ENCODE peak calls at places on chromosomes 3 and 15, in seven cellular contexts. L is heart left ventricle, O is NB4, K is ovary, N is thyroid gland, A is esophagus squamous epithelium, E is IMR-90. Q is an unnamed sample.

GRCh38 chr3:2510746-2511145 is 412.1 kb downstream of the CNTN4 start:
- DNase-seq in O (no peak), N (no peak), A (no peak), K (no peak), E (no peak), L (no peak), Q (no peak)

GRCh38 chr3:43023066-43023465 is 44.0 kb downstream of the GASK1A start:
- DNase-seq in N (no peak), A (no peak), E (no peak), O (no peak), K (no peak), L (no peak), Q (no peak)

GRCh38 chr3:151838574-151839312 is 24.8 kb downstream of the AADAC start:
- DNase-seq in O (peak; percentile 82), K (peak; percentile 53), L (peak; percentile 57), N (peak; percentile 37), E (peak; percentile 88), A (no peak), Q (no peak)

GRCh38 chr3:36540898-36541518 is 160.7 kb downstream of the STAC start:
- DNase-seq in N (no peak), A (no peak), O (peak; percentile 26), L (no peak), E (peak; percentile 9), K (no peak), Q (no peak)

GRCh38 chr15:91224750-91225380 is 124.8 kb downstream of the SV2B start:
- DNase-seq in K (no peak), E (peak; percentile 41), O (peak; percentile 52), A (no peak), L (no peak), N (no peak), Q (no peak)

GRCh38 chr3:12049675-12050074 is 45.5 kb downstream of the SYN2 start:
- DNase-seq in L (no peak), E (peak; percentile 3), K (no peak), A (no peak), O (peak; percentile 13), N (no peak), Q (no peak)

GRCh38 chr3:10273697-10274305 is 18.9 kb downstream of the GHRL start:
- DNase-seq in O (no peak), A (no peak), K (peak; percentile 8), N (no peak), E (peak; percentile 48), L (no peak), Q (peak; percentile 28)

GRCh38 chr3:87002346-87002745 is 11.4 kb upstream of the VGLL3 start:
- DNase-seq in O (no peak), E (no peak), L (no peak), K (no peak), A (no peak), N (no peak), Q (no peak)

GRCh38 chr15:33698128-33698527 is 270.2 kb upstream of the CHRM5 start:
- DNase-seq in L (no peak), K (no peak), E (no peak), N (no peak), O (no peak), A (no peak), Q (no peak)

GRCh38 chr3:74661672-74662071 is 47.2 kb upstream of the CNTN3 start:
- DNase-seq in L (no peak), A (no peak), O (peak; percentile 3), E (no peak), N (no peak), K (no peak), Q (no peak)

GRCh38 chr15:59236394-59236793 is 29.8 kb downstream of the LDHAL6B start:
- DNase-seq in O (no peak), L (no peak), K (no peak), E (no peak), N (no peak), A (no peak), Q (no peak)

DNA sequence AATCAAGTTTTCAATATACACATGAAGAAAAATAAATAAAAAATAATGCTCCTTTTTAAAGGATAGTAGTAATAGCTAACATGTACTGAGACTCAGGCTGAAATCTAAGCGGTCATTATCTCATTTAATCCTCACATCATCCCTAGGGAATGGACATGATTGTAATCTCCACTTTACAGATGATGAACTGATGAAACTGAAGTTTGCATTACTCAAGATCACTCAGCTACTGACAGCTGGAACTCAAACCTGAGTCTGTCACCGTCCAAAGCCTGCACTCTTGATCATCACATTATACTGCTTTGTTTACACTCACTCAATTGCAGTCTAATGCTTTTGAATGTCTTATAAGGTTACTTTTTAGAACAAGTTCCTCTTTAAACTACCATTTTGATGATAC is 3.2 kb downstream of the NPTN start:
- DNase-seq in N (no peak), L (no peak), K (no peak), O (peak; percentile 31), E (no peak), A (no peak), Q (no peak)
- TF ChIP-seq CTCF in N (no peak), L (no peak), K (no peak), O (no peak), E (no peak), A (no peak), Q (no peak)

DNA sequence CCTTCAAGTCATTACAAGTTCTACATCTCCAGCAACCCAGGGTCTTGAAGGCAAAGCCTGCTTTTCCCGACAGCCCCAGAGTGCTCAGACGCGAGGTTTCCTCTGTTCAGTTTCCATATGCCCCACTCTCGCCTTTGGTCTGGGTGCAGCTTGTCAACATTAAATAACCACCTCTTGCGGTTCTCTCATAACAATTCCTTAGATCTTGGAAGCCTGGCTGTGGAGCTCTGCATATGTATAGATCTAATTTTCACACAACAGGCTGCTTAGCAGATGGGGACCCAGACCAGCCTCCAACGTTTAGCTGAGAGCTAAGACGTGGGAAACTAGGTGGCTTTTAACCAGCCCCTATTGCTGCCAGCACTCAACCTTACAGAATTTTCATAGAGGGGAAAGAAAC is 295.5 kb downstream of the RPLP1 start:
- DNase-seq in K (no peak), N (no peak), A (no peak), O (no peak), L (no peak), E (no peak), Q (no peak)
- H3K4me3 ChIP-seq in K (no peak overlapping the region), N (no peak overlapping the region), A (no peak overlapping the region), O (no peak overlapping the region), L (no peak overlapping the region), E (no peak overlapping the region), Q (no peak overlapping the region)

DNA sequence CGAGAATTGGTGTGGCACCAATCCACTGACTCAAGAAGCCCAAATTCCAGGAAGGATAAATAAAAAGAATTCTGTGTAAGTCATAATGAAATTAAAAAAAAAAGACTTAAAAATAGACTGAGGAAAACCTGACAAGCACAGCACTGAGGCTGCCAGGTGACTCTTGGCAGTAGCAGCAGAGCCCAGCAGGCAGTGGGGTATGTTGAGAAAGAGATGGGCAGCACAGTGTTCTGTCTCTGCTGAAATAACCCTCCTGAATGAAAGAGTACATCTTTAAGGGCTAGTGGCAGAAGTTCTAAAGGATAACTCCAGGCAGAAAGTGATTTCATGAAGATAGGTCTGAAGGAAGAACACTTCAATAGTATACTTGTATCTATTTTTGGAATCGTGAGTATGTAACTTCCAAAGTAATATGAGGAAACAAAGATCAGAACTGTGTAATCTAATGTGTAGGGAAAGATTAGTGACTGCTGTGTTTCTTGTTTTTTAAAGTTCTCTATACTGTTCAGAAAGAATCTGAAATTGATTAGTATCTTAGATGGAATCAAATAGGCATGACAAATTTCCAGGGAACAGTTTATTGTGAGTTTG is 75.9 kb downstream of the RAB7A start:
- DNase-seq in E (no peak), A (no peak), L (peak; percentile 53), O (no peak), K (no peak), N (no peak), Q (no peak)
- TF ChIP-seq POLR2A in E (no peak), A (no peak), L (no peak), O (no peak), K (no peak), N (no peak), Q (no peak)

GRCh38 chr3:136734382-136735070 is 17.7 kb downstream of the STAG1 start:
- DNase-seq in E (no peak), N (no peak), L (no peak), K (no peak), A (no peak), O (peak; percentile 21), Q (no peak)
- TF ChIP-seq CTCF in E (no peak), N (no peak), L (no peak), K (no peak), A (no peak), O (peak; percentile 24), Q (no peak)

DNA sequence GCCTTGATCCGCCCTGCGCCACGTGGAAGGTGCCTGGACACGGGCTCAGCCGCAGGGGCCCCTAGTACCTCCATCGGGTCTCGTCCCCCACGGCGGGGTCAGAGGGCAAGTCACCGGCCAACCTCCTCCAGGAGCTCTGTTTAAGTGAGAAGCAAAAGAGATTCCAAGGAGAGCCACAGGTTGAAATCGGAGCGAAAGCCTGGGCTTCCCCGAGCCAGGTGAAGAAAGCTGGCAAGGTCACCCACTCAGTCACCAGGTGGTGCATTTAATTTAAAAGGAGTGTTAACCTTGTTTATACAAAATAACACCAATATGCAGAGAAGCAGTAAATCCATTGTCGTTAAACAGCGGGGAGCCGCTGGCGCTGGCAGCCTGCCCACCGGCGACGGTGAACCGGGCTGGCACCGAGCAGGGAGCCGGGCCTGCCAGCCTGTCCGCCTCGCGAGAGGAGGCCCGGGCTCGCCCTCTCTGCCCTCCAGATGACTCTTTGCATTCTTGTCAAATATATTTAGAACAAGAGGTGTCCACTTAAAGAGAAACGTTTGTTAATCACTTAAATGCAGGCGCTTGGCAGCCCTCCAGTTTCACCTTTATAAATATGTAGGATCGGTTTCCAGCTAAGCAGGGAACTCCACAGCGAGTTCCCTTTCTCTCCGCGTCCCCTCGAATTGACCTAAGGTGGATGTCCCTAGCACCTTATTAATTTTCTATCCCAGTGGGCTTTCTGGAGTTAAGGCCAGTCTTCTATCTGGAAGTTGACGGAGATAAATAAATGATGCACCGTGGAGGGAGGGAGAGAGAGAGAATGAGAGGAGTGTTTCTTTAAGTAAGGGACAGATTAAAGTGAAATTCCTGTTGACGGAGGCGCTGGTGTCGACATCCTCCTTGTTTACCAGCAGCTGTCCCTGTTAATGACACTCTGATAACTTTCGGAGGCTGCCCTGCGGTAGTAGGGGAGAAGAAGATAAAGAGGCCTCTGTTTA is 277.2 kb upstream of the NR2F2 start:
- DNase-seq in E (no peak), K (peak; percentile 39), O (no peak), A (no peak), N (peak; percentile 13), L (peak; percentile 62), Q (peak; percentile 59)
- H3K4me3 ChIP-seq in E (no peak overlapping the region), K (peak overlapping the region; percentile 28), O (no peak overlapping the region), A (peak overlapping the region; percentile 44), N (no peak overlapping the region), L (peak overlapping the region; percentile 24), Q (peak overlapping the region; percentile 15)

GRCh38 chr15:80247320-80247719 is 4.7 kb downstream of the CTXND1 start:
- DNase-seq in K (no peak), O (no peak), E (no peak), L (no peak), A (no peak), N (no peak), Q (no peak)

GRCh38 chr15:80249973-80250372 is 2.0 kb downstream of the CTXND1 start:
- DNase-seq in E (no peak), N (no peak), A (no peak), K (no peak), L (no peak), O (no peak), Q (no peak)

GRCh38 chr15:80242802-80243201 is 9.2 kb downstream of the CTXND1 start:
- DNase-seq in N (peak; percentile 81), L (no peak), A (no peak), E (no peak), K (no peak), O (no peak), Q (no peak)

GRCh38 chr15:80242132-80242769 is 9.8 kb downstream of the CTXND1 start:
- DNase-seq in N (no peak), K (no peak), A (no peak), E (peak; percentile 24), L (no peak), O (peak; percentile 65), Q (no peak)

GRCh38 chr15:80246425-80246894 is 5.6 kb downstream of the CTXND1 start:
- DNase-seq in A (no peak), K (no peak), O (no peak), N (no peak), L (no peak), E (peak; percentile 3), Q (no peak)
- TF ChIP-seq POLR2A in A (no peak), K (no peak), O (no peak), N (no peak), L (no peak), E (no peak), Q (no peak)

Q was measured in breast epithelium.